ENCODE peak calls at places on chromosomes 16 and 17, in six cellular contexts. L is IMR-90, P is trophoblast cell, U is H1, G is mesenchymal stem cell, I is H9. Q is an unnamed sample.

GRCh38 chr17:43611230-43611969 is 50.3 kb downstream of the MEOX1 start:
- DNase-seq in L (no peak), P (no peak), U (no peak), G (no peak), I (no peak), Q (no peak)

GRCh38 chr17:3475812-3476686 is at the start of gene ASPA:
- DNase-seq in L (peak; percentile 3), P (no peak), U (no peak), G (no peak), I (no peak), Q (no peak)

GRCh38 chr17:57327176-57327970 is 71.0 kb downstream of the MSI2 start:
- DNase-seq in L (no peak), P (no peak), U (no peak), G (no peak), I (no peak), Q (no peak)

GRCh38 chr16:89565506-89566372 is 5.3 kb downstream of the RPL13 start:
- DNase-seq in L (peak; percentile 44), P (no peak), U (peak; percentile 94), G (peak; percentile 43), I (peak; percentile 85), Q (no peak)

GRCh38 chr16:20073203-20074088 is at the start of gene GPR139:
- DNase-seq in L (no peak), P (no peak), U (peak; percentile 83), G (no peak), I (peak; percentile 74), Q (peak; percentile 49)

GRCh38 chr16:51880776-51881175 is 666.2 kb downstream of the TOX3 start:
- DNase-seq in L (peak; percentile 98), P (no peak), U (no peak), G (peak; percentile 89), I (no peak), Q (no peak)

GRCh38 chr17:47810901-47811635 is 10.5 kb downstream of the OSBPL7 start:
- DNase-seq in L (no peak), P (no peak), U (no peak), G (no peak), I (peak; percentile 24), Q (no peak)

GRCh38 chr17:8366231-8366630 is 10.3 kb downstream of the KRABD2 start:
- DNase-seq in L (peak; percentile 84), P (no peak), U (no peak), G (peak; percentile 83), I (no peak), Q (no peak)

GRCh38 chr17:81152288-81152848 is 12.9 kb upstream of the PVALEF start:
- DNase-seq in L (no peak), P (no peak), U (no peak), G (no peak), I (no peak), Q (no peak)

GRCh38 chr16:88723911-88724310 is 17.6 kb downstream of the CTU2 start:
- DNase-seq in L (no peak), P (no peak), U (no peak), G (no peak), I (no peak), Q (no peak)

GRCh38 chr17:39069114-39069756 is 82.2 kb downstream of the PLXDC1 start:
- DNase-seq in L (peak; percentile 54), P (no peak), U (no peak), G (peak; percentile 66), I (peak; percentile 59), Q (peak; percentile 38)

GRCh38 chr16:56206951-56207350 is 15.7 kb downstream of the GNAO1 start:
- DNase-seq in L (no peak), P (no peak), U (no peak), G (no peak), I (no peak), Q (no peak)

GRCh38 chr17:72812823-72813222 is 279.7 kb downstream of the SLC39A11 start:
- DNase-seq in L (peak; percentile 86), P (no peak), U (no peak), G (peak; percentile 1), I (no peak), Q (no peak)

GRCh38 chr16:47008612-47009011 is 35.1 kb upstream of the DNAJA2 start:
- DNase-seq in L (no peak), P (no peak), U (no peak), G (no peak), I (no peak), Q (no peak)

GRCh38 chr17:73580311-73580710 is 63.9 kb downstream of the SDK2 start:
- DNase-seq in L (no peak), P (no peak), U (no peak), G (no peak), I (no peak), Q (no peak)

GRCh38 chr17:45227631-45228120 is 6.0 kb downstream of the FMNL1 start:
- DNase-seq in L (no peak), P (no peak), U (no peak), G (no peak), I (no peak), Q (no peak)

GRCh38 chr17:76087531-76087930 is 8.5 kb downstream of the ZACN start:
- DNase-seq in L (no peak), P (no peak), U (no peak), G (no peak), I (no peak), Q (no peak)

GRCh38 chr16:47136101-47136820 is 7.5 kb downstream of the NETO2 start:
- DNase-seq in L (peak; percentile 45), P (no peak), U (no peak), G (peak; percentile 8), I (no peak), Q (no peak)

GRCh38 chr17:67995568-67996191 is 589 bp downstream of the C17orf58 start:
- DNase-seq in L (no peak), P (no peak), U (peak; percentile 66), G (peak; percentile 46), I (peak; percentile 63), Q (peak; percentile 23)

GRCh38 chr17:13643196-13643595 is 41.5 kb upstream of the HS3ST3A1 start:
- DNase-seq in L (no peak), P (no peak), U (no peak), G (no peak), I (peak; percentile 35), Q (peak; percentile 76)

GRCh38 chr16:23587726-23588125 is 8.4 kb downstream of the NDUFAB1 start:
- DNase-seq in L (peak; percentile 96), P (no peak), U (no peak), G (peak; percentile 15), I (no peak), Q (no peak)

GRCh38 chr16:27208809-27209208 is 5.5 kb downstream of the KDM8 start:
- DNase-seq in L (no peak), P (no peak), U (no peak), G (no peak), I (no peak), Q (no peak)

GRCh38 chr17:77420804-77421634 is 280.2 kb downstream of the SEC14L1 start:
- DNase-seq in L (peak; percentile 93), P (no peak), U (peak; percentile 69), G (peak; percentile 92), I (peak; percentile 91), Q (no peak)

GRCh38 chr17:75319818-75320691 is 30.8 kb upstream of the SLC25A19 start:
- DNase-seq in L (peak; percentile 76), P (peak; percentile 31), U (no peak), G (peak; percentile 61), I (no peak), Q (no peak)

GRCh38 chr17:75727391-75727790 is 6.1 kb downstream of the ITGB4 start:
- DNase-seq in L (no peak), P (no peak), U (no peak), G (no peak), I (no peak), Q (no peak)

GRCh38 chr16:11129378-11129781 is 126.6 kb downstream of the SOCS1 start:
- DNase-seq in L (no peak), P (no peak), U (no peak), G (peak; percentile 69), I (no peak), Q (no peak)

GRCh38 chr17:281365-281999 is 71.1 kb downstream of the RPH3AL start:
- DNase-seq in L (no peak), P (no peak), U (no peak), G (no peak), I (no peak), Q (no peak)

GRCh38 chr17:66952681-66953638 is 11.5 kb upstream of the CACNG4 start:
- DNase-seq in L (no peak), P (no peak), U (no peak), G (no peak), I (peak; percentile 67), Q (no peak)

GRCh38 chr17:28478940-28479615 is 5.6 kb downstream of the SLC13A2 start:
- DNase-seq in L (peak; percentile 5), P (no peak), U (no peak), G (peak; percentile 16), I (no peak), Q (no peak)

GRCh38 chr17:11642655-11643054 is 44.4 kb downstream of the DNAH9 start:
- DNase-seq in L (no peak), P (no peak), U (no peak), G (no peak), I (no peak), Q (no peak)

GRCh38 chr16:9847146-9847545 is 335.1 kb downstream of the GRIN2A start:
- DNase-seq in L (no peak), P (no peak), U (no peak), G (no peak), I (no peak), Q (no peak)

GRCh38 chr16:9843424-9844013 is 338.7 kb downstream of the GRIN2A start:
- DNase-seq in L (no peak), P (no peak), U (no peak), G (no peak), I (no peak), Q (no peak)

GRCh38 chr16:9845661-9846361 is 336.4 kb downstream of the GRIN2A start:
- DNase-seq in L (no peak), P (no peak), U (no peak), G (no peak), I (no peak), Q (no peak)

GRCh38 chr16:9844361-9844760 is 337.9 kb downstream of the GRIN2A start:
- DNase-seq in L (no peak), P (no peak), U (no peak), G (no peak), I (no peak), Q (no peak)

GRCh38 chr16:9846362-9847099 is 335.7 kb downstream of the GRIN2A start:
- DNase-seq in L (no peak), P (no peak), U (no peak), G (no peak), I (no peak), Q (no peak)
- H2AFZ ChIP-seq in L (no peak overlapping the region), P (no peak overlapping the region), U (no peak overlapping the region), G (no peak overlapping the region), I (no peak overlapping the region), Q (no peak overlapping the region)

GRCh38 chr17:36938566-36939058 is 1.3 kb downstream of the LHX1 start:
- DNase-seq in L (no peak), P (no peak), U (no peak), G (no peak), I (no peak), Q (no peak)
- H3K23ac ChIP-seq in L (no peak overlapping the region), P (no peak overlapping the region), U (no peak overlapping the region), G (no peak overlapping the region), I (no peak overlapping the region), Q (peak overlapping the region; percentile 89)

GRCh38 chr16:54288592-54289241 is 2.1 kb upstream of the IRX3 start:
- DNase-seq in L (no peak), P (no peak), U (no peak), G (no peak), I (no peak), Q (no peak)
- H2AFZ ChIP-seq in L (no peak overlapping the region), P (no peak overlapping the region), U (no peak overlapping the region), G (no peak overlapping the region), I (no peak overlapping the region), Q (no peak overlapping the region)

GRCh38 chr17:20216154-20216815 is 207.1 kb downstream of the SPECC1 start:
- DNase-seq in L (no peak), P (no peak), U (no peak), G (no peak), I (no peak), Q (no peak)
- H3K23ac ChIP-seq in L (no peak overlapping the region), P (no peak overlapping the region), U (no peak overlapping the region), G (no peak overlapping the region), I (no peak overlapping the region), Q (no peak overlapping the region)